ENCODE peak calls at places on chromosomes 5 and 9, in five cellular contexts. D is lower leg skin; K is CD8-positive, alpha-beta T cell; M is ovary; O is tibial nerve. L is an unnamed sample.

GRCh38 chr9:36880075-36880474 is 154.0 kb downstream of the PAX5 start:
- DNase-seq in D (no peak), K (no peak), M (no peak), O (no peak), L (no peak)

GRCh38 chr9:929719-930118 is 46.7 kb upstream of the DMRT3 start:
- DNase-seq in D (no peak), K (no peak), M (no peak), O (no peak), L (no peak)

GRCh38 chr5:52988335-52989024 is 672 bp upstream of the ITGA2 start:
- DNase-seq in D (no peak), K (no peak), M (no peak), O (no peak), L (no peak)

GRCh38 chr5:19928556-19929421 is 59.2 kb downstream of the CDH18 start:
- DNase-seq in D (peak), K (no peak), M (no peak), O (no peak), L (peak)

GRCh38 chr9:12760758-12761157 is 14.1 kb upstream of the LURAP1L start:
- DNase-seq in D (no peak), K (no peak), M (no peak), O (no peak), L (no peak)

GRCh38 chr5:8981496-8981895 is 564.4 kb downstream of the SEMA5A start:
- DNase-seq in D (no peak), K (no peak), M (no peak), O (no peak), L (no peak)

GRCh38 chr9:83238871-83239624 is 176.1 kb upstream of the RASEF start:
- DNase-seq in D (peak), K (no peak), M (no peak), O (peak), L (no peak)

GRCh38 chr5:116076496-116076895 is 8.3 kb upstream of the COMMD10 start:
- DNase-seq in D (no peak), K (no peak), M (no peak), O (no peak), L (no peak)

GRCh38 chr9:18379073-18379811 is 94.7 kb upstream of the ADAMTSL1 start:
- DNase-seq in D (no peak), K (no peak), M (no peak), O (no peak), L (peak)

GRCh38 chr5:113922343-113922742 is 408.8 kb downstream of the YTHDC2 start:
- DNase-seq in D (no peak), K (no peak), M (no peak), O (no peak), L (no peak)

GRCh38 chr9:6910032-6910431 is 152.3 kb downstream of the KDM4C start:
- DNase-seq in D (no peak), K (no peak), M (no peak), O (no peak), L (peak)

GRCh38 chr9:33620738-33621439 is 96.8 kb downstream of the ANKRD18B start:
- DNase-seq in D (peak), K (no peak), M (no peak), O (no peak), L (peak)

GRCh38 chr5:56306433-56307150 is 73.5 kb upstream of the ANKRD55 start:
- DNase-seq in D (no peak), K (no peak), M (no peak), O (no peak), L (no peak)

GRCh38 chr5:113164016-113164415 is 187.4 kb downstream of the DCP2 start:
- DNase-seq in D (no peak), K (no peak), M (no peak), O (no peak), L (no peak)

GRCh38 chr9:135780626-135781025 is 78.6 kb downstream of the KCNT1 start:
- DNase-seq in D (no peak), K (no peak), M (no peak), O (no peak), L (no peak)

GRCh38 chr9:135786146-135786690 is 84.2 kb downstream of the KCNT1 start:
- DNase-seq in D (no peak), K (no peak), M (no peak), O (no peak), L (no peak)

GRCh38 chr9:135782946-135783345 is 81.0 kb downstream of the KCNT1 start:
- DNase-seq in D (no peak), K (no peak), M (no peak), O (no peak), L (no peak)

GRCh38 chr9:135785013-135785575 is 83.1 kb downstream of the KCNT1 start:
- DNase-seq in D (no peak), K (no peak), M (no peak), O (no peak), L (no peak)

DNA sequence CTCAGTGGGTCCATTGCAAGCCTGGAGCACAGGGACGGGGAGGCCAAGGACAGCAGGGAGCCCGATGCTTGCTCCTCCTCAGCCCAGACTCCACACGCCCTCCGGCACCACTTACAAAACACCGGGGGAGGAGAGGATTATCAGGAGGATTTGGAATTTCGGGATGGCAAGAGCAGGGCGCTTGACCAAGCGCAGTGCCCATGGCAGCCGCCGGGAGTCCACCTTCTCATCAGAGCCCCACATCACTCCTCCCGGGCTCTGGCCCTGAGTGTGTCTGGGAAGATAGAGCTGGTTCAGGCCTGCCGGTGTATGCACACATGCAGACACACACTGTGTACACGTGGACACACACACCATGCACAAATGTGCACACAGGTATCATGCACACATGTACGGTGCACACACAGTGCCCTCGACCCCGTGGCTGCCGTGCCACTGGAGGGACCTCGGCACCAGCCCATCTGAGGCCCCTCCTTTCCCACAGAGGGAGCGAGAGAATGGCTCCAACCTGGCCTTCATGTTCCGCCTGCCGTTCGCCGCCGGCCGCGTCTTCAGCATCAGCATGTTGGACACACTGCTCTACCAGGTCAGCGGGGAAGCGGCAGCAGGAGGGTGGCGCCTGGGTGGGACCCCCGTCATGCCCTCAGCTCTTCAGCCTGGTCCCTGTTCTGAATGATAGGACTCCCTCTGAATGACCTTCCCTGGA is 81.7 kb downstream of the KCNT1 start:
- DNase-seq in D (no peak), K (no peak), M (no peak), O (no peak), L (no peak)
- TF ChIP-seq CTCF in D (no peak), K (no peak), M (no peak), O (no peak), L (no peak)

GRCh38 chr5:110590187-110590586 is 136.3 kb downstream of the TMEM232 start:
- DNase-seq in D (no peak), K (no peak), M (no peak), O (no peak), L (no peak)
- TF ChIP-seq CTCF in D (no peak), K (peak), M (no peak), O (no peak), L (no peak)

GRCh38 chr5:54514269-54514668 is 3.3 kb upstream of the SNX18 start:
- DNase-seq in D (no peak), K (no peak), M (no peak), O (no peak), L (peak)
- TF ChIP-seq CTCF in D (no peak), K (no peak), M (no peak), O (no peak), L (peak)

GRCh38 chr9:86354882-86355399 is 731 bp upstream of the TUT7 start:
- DNase-seq in D (no peak), K (no peak), M (no peak), O (no peak), L (peak)
- TF ChIP-seq CTCF in D (no peak), K (no peak), M (no peak), O (no peak), L (peak)

GRCh38 chr9:8760000-8760767 is 960.6 kb upstream of the DMAC1 start:
- DNase-seq in D (no peak), K (no peak), M (no peak), O (no peak), L (no peak)
- TF ChIP-seq CTCF in D (no peak), K (no peak), M (no peak), O (no peak), L (no peak)

GRCh38 chr5:120655828-120656435 is 191.8 kb downstream of the PRR16 start:
- DNase-seq in D (peak), K (no peak), M (no peak), O (peak), L (peak)
- TF ChIP-seq CTCF in D (no peak), K (no peak), M (no peak), O (peak), L (peak)

GRCh38 chr9:92547356-92547755 is 11.6 kb upstream of the ECM2 start:
- DNase-seq in D (no peak), K (no peak), M (no peak), O (no peak), L (no peak)

GRCh38 chr9:92545002-92545510 is 9.3 kb upstream of the ECM2 start:
- DNase-seq in D (no peak), K (no peak), M (no peak), O (no peak), L (no peak)

DNA sequence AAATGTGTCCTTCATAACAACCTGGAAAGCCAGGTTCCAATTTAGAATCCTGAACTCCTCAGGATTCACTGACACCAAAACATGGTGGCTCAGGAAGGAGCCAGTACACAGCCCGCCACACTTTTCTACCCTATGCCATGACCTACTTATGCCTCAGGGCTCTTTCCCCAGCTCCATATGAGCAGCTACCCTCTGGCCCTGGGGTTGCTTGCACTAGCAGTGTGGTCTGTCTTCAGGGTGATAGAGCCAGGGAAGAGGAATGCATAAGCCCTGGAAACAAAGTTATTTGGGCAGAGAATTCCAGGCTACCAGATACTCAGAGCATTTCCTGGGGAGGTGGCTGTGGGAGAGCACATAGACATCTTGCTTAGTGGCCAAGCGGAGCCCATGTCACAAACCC is 15.0 kb upstream of the ECM2 start:
- DNase-seq in D (no peak), K (no peak), M (no peak), O (no peak), L (no peak)
- TF ChIP-seq CTCF in D (no peak), K (no peak), M (no peak), O (no peak), L (no peak)